ENCODE peak calls at places on chromosomes 12 and 14, in six cellular contexts. K is body of pancreas, A is A549, C is foreskin fibroblast, V is glutamatergic neuron, I is kidney epithelial cell. U is an unnamed sample.

GRCh38 chr12:118746960-118747359 is 234.4 kb upstream of the SRRM4 start:
- DNase-seq in K (no peak), A (no peak), C (no peak), V (no peak), I (no peak), U (no peak)

GRCh38 chr12:19988457-19988856 is 379.9 kb upstream of the PDE3A start:
- DNase-seq in K (no peak), A (peak), C (peak), V (no peak), I (no peak), U (no peak)

GRCh38 chr12:107461222-107461980 is 224.2 kb upstream of the PWP1 start:
- DNase-seq in K (peak), A (no peak), C (peak), V (no peak), I (peak), U (no peak)

GRCh38 chr14:92615451-92615850 is 101.9 kb downstream of the RIN3 start:
- DNase-seq in K (no peak), A (no peak), C (no peak), V (no peak), I (no peak), U (no peak)

GRCh38 chr12:6644903-6645302 is 2.3 kb downstream of the ACRBP start:
- DNase-seq in K (peak), A (no peak), C (no peak), V (no peak), I (no peak), U (no peak)

GRCh38 chr12:4214912-4215861 is 58.4 kb upstream of the CCND2 start:
- DNase-seq in K (peak), A (no peak), C (no peak), V (no peak), I (no peak), U (no peak)

GRCh38 chr14:33634631-33635030 is 316.2 kb downstream of the EGLN3 start:
- DNase-seq in K (no peak), A (no peak), C (no peak), V (no peak), I (no peak), U (no peak)

GRCh38 chr12:62435337-62436163 is 31.1 kb upstream of the MON2 start:
- DNase-seq in K (peak), A (peak), C (peak), V (peak), I (peak), U (peak)

GRCh38 chr14:66038214-66038977 is 447.8 kb upstream of the CCDC196 start:
- DNase-seq in K (no peak), A (peak), C (peak), V (no peak), I (peak), U (peak)

GRCh38 chr14:96861568-96862310 is 64.6 kb downstream of the VRK1 start:
- DNase-seq in K (no peak), A (no peak), C (no peak), V (peak), I (no peak), U (no peak)

GRCh38 chr12:1906579-1906978 is 11.9 kb downstream of the CACNA2D4 start:
- DNase-seq in K (no peak), A (no peak), C (no peak), V (no peak), I (no peak), U (no peak)

GRCh38 chr12:15584366-15585041 is 204.7 kb downstream of the EPS8 start:
- DNase-seq in K (peak), A (peak), C (peak), V (no peak), I (no peak), U (no peak)

DNA sequence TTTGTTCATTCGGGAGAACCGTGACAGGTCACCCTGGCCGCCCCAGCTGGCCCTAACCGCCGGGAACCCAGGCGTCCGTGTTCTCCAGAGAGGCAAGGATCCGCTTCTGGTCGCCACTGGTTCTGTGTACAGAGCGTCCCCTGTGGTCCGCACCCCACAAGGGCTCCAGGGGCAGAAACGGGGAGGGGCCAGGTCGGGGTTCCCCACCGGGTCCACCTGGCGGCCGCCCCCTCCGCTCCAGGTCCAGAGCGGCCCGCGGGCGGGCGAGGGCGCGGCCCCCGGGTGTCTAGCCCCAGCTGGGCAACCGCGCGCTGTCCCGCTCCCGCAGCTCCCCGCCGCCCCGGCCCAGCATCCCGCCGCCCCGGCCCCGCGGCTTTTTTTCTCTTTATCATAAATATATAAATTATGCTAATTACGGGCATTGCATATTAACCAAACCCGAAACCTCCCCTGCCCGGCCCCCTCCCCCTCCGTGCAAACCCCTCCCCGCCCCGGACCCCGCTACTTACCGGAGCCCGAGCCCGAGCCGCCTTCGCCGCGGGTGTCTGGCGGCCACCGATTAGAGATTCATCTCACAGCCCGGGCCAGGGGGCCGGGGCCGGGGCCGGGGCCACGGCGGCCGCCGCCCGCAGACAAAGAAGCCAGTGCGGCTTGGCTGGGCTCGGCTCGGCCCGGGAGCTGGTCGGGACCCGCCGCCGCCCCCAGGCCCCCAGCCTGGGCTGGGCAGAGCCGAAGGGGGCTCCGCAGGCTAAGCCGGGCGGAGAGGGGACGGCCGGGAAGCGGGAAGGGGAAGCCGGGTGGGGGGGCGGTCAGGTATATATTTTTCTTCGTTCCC is 512 bp downstream of the POU6F1 start:
- DNase-seq in K (peak), A (peak), C (peak), V (peak), I (no peak), U (peak)
- TF ChIP-seq CTCF in K (peak), A (peak), C (no peak), V (no peak), I (peak), U (peak)

DNA sequence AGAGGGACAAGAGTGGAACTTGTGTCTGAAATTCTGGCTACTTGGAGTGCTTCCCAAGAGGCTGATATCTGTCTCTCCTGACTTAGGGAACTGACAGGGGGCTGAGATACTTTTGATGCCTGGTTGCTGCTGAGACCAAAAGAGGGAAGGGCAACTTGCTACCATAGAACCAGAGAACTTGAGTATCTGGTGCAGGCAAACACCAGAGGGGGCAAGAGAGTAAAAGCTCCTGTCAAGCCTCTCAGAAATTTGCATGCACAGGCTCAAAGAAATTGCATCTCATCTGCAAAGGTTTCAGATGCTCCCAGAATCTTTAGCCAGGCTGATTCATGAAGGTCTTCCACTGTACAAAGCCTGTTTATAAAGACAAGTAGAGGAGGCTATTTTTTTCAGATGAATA is 391.3 kb upstream of the FOXG1 start:
- DNase-seq in K (no peak), A (peak), C (peak), V (peak), I (no peak), U (no peak)
- TF ChIP-seq CTCF in K (no peak), A (no peak), C (no peak), V (peak), I (peak), U (peak)

DNA sequence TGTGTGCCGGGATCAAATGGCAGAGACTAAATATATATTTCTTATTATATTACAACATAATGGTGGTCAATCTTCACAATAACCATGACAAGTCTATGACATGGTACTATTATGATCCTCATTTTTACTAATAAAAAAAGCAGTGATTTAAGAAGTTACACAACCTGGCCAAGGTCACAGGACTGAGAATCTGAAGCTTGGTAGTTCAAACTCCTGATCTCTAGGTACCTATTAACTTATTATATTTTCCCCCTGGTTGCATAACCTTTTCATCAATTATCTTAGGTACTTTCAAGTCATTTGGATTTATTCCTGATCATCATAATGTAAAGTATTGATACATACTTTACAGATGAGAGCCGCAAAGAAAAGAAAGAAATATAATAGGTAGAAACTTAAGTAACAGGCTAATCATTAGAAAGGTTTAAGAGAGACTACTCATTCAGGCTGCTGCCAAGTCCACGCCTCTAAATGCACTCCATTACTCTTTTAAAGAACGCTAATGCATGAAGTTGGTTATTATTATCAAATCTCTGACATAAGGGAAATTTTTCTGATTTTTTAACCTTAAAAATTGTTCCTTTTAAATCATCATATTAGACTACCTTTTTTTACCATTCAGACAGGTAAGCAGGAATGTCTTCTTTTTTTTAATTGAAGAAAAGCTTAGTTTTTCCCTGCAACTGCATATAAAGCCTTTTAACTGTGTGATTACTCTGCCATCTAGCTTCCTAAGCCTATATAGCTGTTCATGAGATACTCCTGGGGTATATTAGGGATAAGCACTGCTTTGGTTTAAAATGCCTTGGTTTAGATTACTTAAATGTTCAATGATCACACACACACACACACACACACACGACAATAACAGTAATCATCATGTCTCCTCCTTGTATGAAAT is 35.6 kb downstream of the RPS29 start:
- DNase-seq in K (peak), A (peak), C (peak), V (no peak), I (no peak), U (no peak)
- TF ChIP-seq CTCF in K (peak), A (peak), C (peak), V (no peak), I (peak), U (peak)

DNA sequence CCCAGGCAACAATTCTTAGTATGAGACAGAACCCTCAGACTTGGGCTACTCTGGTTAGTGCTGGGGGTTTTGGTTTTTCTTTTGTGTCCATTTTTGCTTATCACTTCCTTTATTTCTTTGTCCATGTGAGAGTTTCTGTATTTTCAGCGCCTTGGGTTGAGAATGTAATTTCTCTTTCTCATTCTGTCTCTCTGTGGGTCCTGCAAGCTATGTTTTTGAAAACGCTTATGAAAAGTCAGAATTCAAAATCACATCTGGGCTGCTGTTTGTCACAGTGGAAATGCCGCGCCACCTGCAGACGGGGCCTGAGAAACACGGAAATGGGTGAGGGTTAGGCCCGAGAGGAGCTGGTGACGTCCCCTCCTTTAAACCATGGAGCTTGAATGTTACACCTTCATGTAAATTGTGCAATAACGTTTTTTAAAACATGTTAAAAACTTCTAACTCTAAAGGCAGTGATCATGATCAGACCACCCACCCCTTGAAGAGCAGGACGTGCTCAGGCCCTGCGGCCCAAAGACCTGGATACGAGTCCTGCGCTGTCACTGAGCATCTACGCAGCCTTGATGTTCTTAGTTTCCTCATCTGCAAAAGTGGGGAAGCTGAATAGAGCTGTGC is 26.1 kb downstream of the JDP2 start:
- DNase-seq in K (no peak), A (no peak), C (no peak), V (no peak), I (no peak), U (no peak)
- TF ChIP-seq CTCF in K (no peak), A (no peak), C (no peak), V (no peak), I (no peak), U (no peak)